ENCODE peak calls at places on chromosomes 16 and 17, in four cellular contexts. T is AG10803, U is Daoy, L is hepatocyte. V is an unnamed sample.

GRCh38 chr17:17179371-17179827 is 26.7 kb downstream of the PLD6 start:
- DNase-seq in U (no peak), L (no peak), T (no peak), V (no peak)

GRCh38 chr17:28810437-28810836 is 32.2 kb downstream of the FAM222B start:
- DNase-seq in L (no peak), T (no peak), U (no peak), V (no peak)

GRCh38 chr16:29699324-29700219 is 20.6 kb downstream of the QPRT start:
- DNase-seq in U (no peak), T (no peak), L (no peak), V (no peak)

GRCh38 chr16:72221216-72221995 is 49.5 kb upstream of the PMFBP1 start:
- DNase-seq in T (peak), U (no peak), L (no peak), V (no peak)

GRCh38 chr17:51244041-51244440 is 15.8 kb downstream of the MBTD1 start:
- DNase-seq in U (no peak), T (no peak), L (no peak), V (no peak)

GRCh38 chr17:61397086-61397842 is 2.4 kb upstream of the TBX2 start:
- DNase-seq in U (no peak), T (no peak), L (peak), V (no peak)

GRCh38 chr17:47120521-47121095 is 68.5 kb downstream of the CDC27 start:
- DNase-seq in L (no peak), T (peak), U (peak), V (no peak)

GRCh38 chr17:29611351-29612093 is 11.2 kb downstream of the CORO6 start:
- DNase-seq in U (no peak), L (no peak), T (no peak), V (no peak)

GRCh38 chr17:50130778-50131317 is 888 bp upstream of the SAMD14 start:
- DNase-seq in T (no peak), U (peak), L (no peak), V (peak)

GRCh38 chr16:2282866-2283555 is 15.1 kb upstream of the RNPS1 start:
- DNase-seq in U (no peak), T (no peak), L (no peak), V (no peak)

GRCh38 chr17:7307686-7308624 is 527 bp downstream of the EIF5A start:
- DNase-seq in L (peak), U (peak), T (peak), V (no peak)

GRCh38 chr17:21297597-21297996 is 13.1 kb downstream of the MAP2K3 start:
- DNase-seq in L (no peak), U (peak), T (no peak), V (no peak)

GRCh38 chr17:80761421-80761871 is 216.8 kb downstream of the RPTOR start:
- DNase-seq in T (peak), L (peak), U (peak), V (peak)

GRCh38 chr17:37490638-37491614 is 1.2 kb downstream of the DUSP14 start:
- DNase-seq in U (peak), L (peak), T (peak), V (no peak)

GRCh38 chr17:27473748-27474609 is 17.7 kb downstream of the KSR1 start:
- DNase-seq in U (peak), T (no peak), L (peak), V (no peak)